ENCODE peak calls at places on chromosomes 6 and 20, in ten cellular contexts. E is pancreas; J is GM03348; B is activated effector memory CD4-positive, alpha-beta T cell treated with anti-CD3 and anti-CD28 coated beads, Interleukin-2, amount 50 U/mL, for 16 hours; Q is amygdala; R is activated T-helper 9 cell treated with anti-CD3 and anti-CD28 coated beads, Interleukin-2, amount 50 U/mL, for 16 hours; M is neural crest cell; F is tibial artery; I is AG08396; X is NCI-H2107. H is an unnamed sample.
A peak's percentile ranks its signal among the peaks of the same experiment; 100 is the strongest.

GRCh38 chr6:136593748-136594490 is 43.7 kb upstream of the MAP7 start:
- DNase-seq in R (peak; percentile 5), B (peak; percentile 71), M (no peak), J (peak; percentile 87), F (no peak), Q (no peak), X (no peak), I (peak; percentile 77), E (no peak), H (peak; percentile 100)

GRCh38 chr6:95723638-95724037 is 146.3 kb downstream of the MANEA start:
- DNase-seq in E (no peak), X (no peak), I (no peak), M (no peak), B (no peak), F (no peak), Q (no peak), J (no peak), R (no peak), H (no peak)

GRCh38 chr6:169805242-169805838 is 53.9 kb downstream of the ERMARD start:
- DNase-seq in R (no peak), F (no peak), J (no peak), B (peak; percentile 48), I (no peak), Q (no peak), E (no peak), X (no peak), M (no peak), H (no peak)

GRCh38 chr6:107246249-107246971 is 131.1 kb upstream of the BEND3 start:
- DNase-seq in X (no peak), M (no peak), Q (no peak), I (no peak), J (no peak), F (no peak), B (no peak), E (no peak), R (no peak), H (no peak)

GRCh38 chr6:47536816-47537401 is 59.3 kb downstream of the CD2AP start:
- DNase-seq in Q (no peak), M (no peak), J (no peak), R (no peak), F (no peak), X (no peak), I (no peak), B (no peak), E (no peak), H (no peak)

GRCh38 chr6:21856844-21857243 is 263.3 kb downstream of the SOX4 start:
- DNase-seq in Q (no peak), I (peak; percentile 45), F (no peak), J (no peak), R (no peak), B (no peak), M (no peak), E (no peak), X (no peak), H (no peak)

GRCh38 chr20:47502801-47503239 is 1.1 kb downstream of the NCOA3 start:
- DNase-seq in I (peak; percentile 53), E (no peak), X (no peak), B (no peak), J (peak; percentile 47), R (no peak), M (no peak), Q (no peak), F (no peak), H (peak; percentile 46)

GRCh38 chr20:53302695-53303094 is 290.9 kb downstream of the ZNF217 start:
- DNase-seq in F (no peak), E (no peak), B (no peak), M (no peak), X (no peak), Q (no peak), R (no peak), I (no peak), J (no peak), H (no peak)

GRCh38 chr6:119626884-119627619 is 277.5 kb upstream of the MAN1A1 start:
- DNase-seq in E (no peak), M (no peak), F (no peak), I (no peak), Q (no peak), X (no peak), R (no peak), B (no peak), J (no peak), H (no peak)

GRCh38 chr6:12608874-12609273 is 107.7 kb upstream of the PHACTR1 start:
- DNase-seq in E (no peak), M (no peak), I (no peak), J (no peak), F (no peak), X (no peak), Q (no peak), R (no peak), B (no peak), H (peak; percentile 22)

GRCh38 chr20:63128367-63128766 is 87.6 kb downstream of the YTHDF1 start:
- DNase-seq in E (no peak), J (no peak), I (no peak), F (peak; percentile 51), R (no peak), Q (no peak), M (no peak), X (no peak), B (peak; percentile 54), H (no peak)

GRCh38 chr6:34301408-34301807 is 52.6 kb upstream of the SMIM29 start:
- DNase-seq in X (no peak), Q (no peak), M (no peak), E (no peak), J (peak; percentile 6), R (no peak), B (no peak), F (peak; percentile 86), I (peak; percentile 57), H (peak; percentile 4)